ENCODE peak calls at places on chromosome 22, in seven cellular contexts. A, J, U, H, M, E and K are unnamed samples.

GRCh38 chr22:26770624-26771023 is 113.2 kb downstream of the MIAT start:
- DNase-seq in U (no peak), M (no peak), E (peak), A (no peak), J (no peak), H (no peak), K (no peak)

GRCh38 chr22:17867160-17867785 is 93.0 kb upstream of the BID start:
- DNase-seq in J (no peak), E (no peak), A (no peak), U (peak), M (no peak), H (no peak), K (peak)

GRCh38 chr22:23258826-23259170 is 78.5 kb downstream of the BCR start:
- DNase-seq in E (no peak), U (peak), M (no peak), A (no peak), J (no peak), H (no peak), K (no peak)

GRCh38 chr22:42292726-42293520 is 22.5 kb upstream of the TCF20 start:
- DNase-seq in U (no peak), A (no peak), H (no peak), J (peak), E (no peak), M (no peak), K (no peak)

GRCh38 chr22:45007247-45007945 is 2.4 kb downstream of the PHF21B start:
- DNase-seq in M (peak), E (no peak), A (no peak), H (no peak), J (no peak), U (peak), K (no peak)

GRCh38 chr22:27429476-27429875 is 372.1 kb downstream of the MN1 start:
- DNase-seq in A (no peak), M (no peak), U (no peak), J (no peak), E (no peak), H (no peak), K (no peak)

GRCh38 chr22:18133452-18133851 is 16.5 kb upstream of the USP18 start:
- DNase-seq in H (no peak), E (peak), M (no peak), U (no peak), J (no peak), A (no peak), K (no peak)

GRCh38 chr22:26045051-26045450 is 124.2 kb upstream of the SEZ6L start:
- DNase-seq in H (no peak), M (no peak), J (peak), E (no peak), A (no peak), U (no peak), K (no peak)